ENCODE peak calls at places on chromosomes 2 and 18, in ten cellular contexts. Y is HepG2; L is heart left ventricle; K is tibial nerve; Q is tibial artery; F is Caco-2; B is psoas muscle; E is A549; H is heart right ventricle; M is naive thymus-derived CD4-positive, alpha-beta T cell. Z is an unnamed sample.

GRCh38 chr18:38706373-38706772 is 1140.8 kb upstream of the CELF4 start:
- DNase-seq in L (no peak), K (no peak), Y (no peak), M (no peak), H (no peak), E (no peak), Q (no peak), B (no peak), F (no peak), Z (no peak)

GRCh38 chr18:59570101-59570875 is 126.9 kb downstream of the CCBE1 start:
- DNase-seq in L (no peak), B (no peak), Q (no peak), E (no peak), F (no peak), Y (no peak), H (no peak), K (no peak), M (no peak), Z (no peak)

GRCh38 chr18:24809173-24809955 is 348.9 kb downstream of the HRH4 start:
- DNase-seq in Q (no peak), L (no peak), F (no peak), E (no peak), H (no peak), Y (no peak), M (no peak), B (no peak), K (no peak), Z (no peak)

GRCh38 chr2:3587432-3587831 is 7.5 kb upstream of the COLEC11 start:
- DNase-seq in Y (peak; percentile 65), Q (no peak), H (no peak), L (no peak), E (no peak), F (no peak), K (no peak), B (no peak), M (no peak), Z (no peak)

GRCh38 chr2:109386004-109386695 is 227.6 kb downstream of the SEPTIN10 start:
- DNase-seq in K (no peak), Y (no peak), F (no peak), H (no peak), B (peak; percentile 26), Q (peak; percentile 8), L (peak; percentile 11), M (no peak), E (no peak), Z (no peak)

GRCh38 chr18:52435301-52435700 is 95.3 kb downstream of the DCC start:
- DNase-seq in M (no peak), E (no peak), K (no peak), F (no peak), H (no peak), L (no peak), Y (no peak), B (no peak), Q (no peak), Z (no peak)

GRCh38 chr2:3839489-3839888 is 136.1 kb downstream of the DCDC2C start:
- DNase-seq in F (no peak), H (no peak), L (no peak), K (no peak), B (no peak), Q (no peak), M (no peak), Y (no peak), E (no peak), Z (no peak)

GRCh38 chr2:231910771-231911170 is 15.4 kb downstream of the NPPC start:
- DNase-seq in H (no peak), M (no peak), Q (no peak), E (no peak), B (no peak), F (no peak), Y (no peak), L (no peak), K (no peak), Z (no peak)

GRCh38 chr2:159035790-159036411 is 67.5 kb downstream of the TANC1 start:
- DNase-seq in K (no peak), Y (peak; percentile 83), E (peak; percentile 10), Q (no peak), L (no peak), F (peak; percentile 79), M (peak; percentile 45), B (no peak), H (no peak), Z (no peak)

GRCh38 chr2:11622611-11623010 is 47.4 kb downstream of the NTSR2 start:
- DNase-seq in Q (no peak), Y (no peak), H (no peak), L (no peak), K (no peak), E (no peak), M (no peak), F (no peak), B (no peak), Z (no peak)

GRCh38 chr2:102266204-102266603 is 45.2 kb upstream of the IL1RL1 start:
- DNase-seq in Q (no peak), F (no peak), B (peak; percentile 60), L (no peak), E (no peak), Y (no peak), M (no peak), K (no peak), H (no peak), Z (no peak)

GRCh38 chr2:235468978-235469694 is 24.7 kb upstream of the AGAP1 start:
- DNase-seq in M (no peak), H (no peak), Q (peak; percentile 55), B (no peak), L (peak; percentile 33), F (no peak), Y (no peak), K (no peak), E (peak; percentile 78), Z (no peak)

GRCh38 chr18:22544626-22545025 is 126.9 kb upstream of the CTAGE1 start:
- DNase-seq in F (no peak), E (no peak), L (no peak), H (no peak), Q (peak; percentile 31), K (no peak), B (no peak), Y (no peak), M (no peak), Z (no peak)

GRCh38 chr2:11409184-11409959 is 56.6 kb downstream of the E2F6 start:
- DNase-seq in E (no peak), L (no peak), Y (no peak), Q (no peak), F (no peak), H (no peak), K (no peak), B (no peak), M (no peak), Z (no peak)

GRCh38 chr2:62447411-62447810 is 58.6 kb downstream of the TMEM17 start:
- DNase-seq in L (no peak), Q (no peak), B (no peak), K (no peak), H (no peak), F (no peak), Y (no peak), M (no peak), E (no peak), Z (no peak)

GRCh38 chr2:95220449-95220848 is 13.1 kb downstream of the ZNF892 start:
- DNase-seq in Y (no peak), Q (no peak), B (no peak), H (no peak), K (no peak), F (no peak), M (no peak), L (no peak), E (no peak), Z (no peak)

DNA sequence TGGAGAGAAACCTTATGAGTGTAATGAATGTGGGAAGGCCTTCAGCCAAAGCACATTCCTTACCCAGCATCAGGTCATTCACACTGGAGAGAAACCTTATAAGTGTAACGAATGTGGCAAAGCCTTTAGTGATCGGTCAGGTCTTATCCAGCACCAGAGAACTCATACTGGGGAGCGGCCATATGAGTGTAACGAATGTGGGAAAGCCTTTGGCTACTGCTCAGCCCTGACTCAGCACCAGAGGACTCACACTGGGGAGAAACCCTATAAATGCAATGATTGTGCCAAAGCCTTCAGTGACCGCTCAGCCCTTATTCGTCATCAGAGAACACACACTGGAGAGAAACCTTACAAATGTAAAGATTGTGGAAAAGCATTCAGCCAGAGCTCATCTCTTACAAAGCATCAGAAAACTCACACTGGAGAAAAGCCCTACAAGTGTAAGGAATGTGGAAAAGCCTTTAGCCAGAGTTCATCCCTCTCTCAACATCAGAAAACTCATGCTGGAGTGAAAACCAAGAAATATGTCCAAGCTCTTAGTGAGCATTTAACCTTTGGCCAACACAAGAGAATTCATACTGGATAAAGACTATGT is 7.8 kb downstream of the ZNF892 start:
- DNase-seq in B (no peak), M (no peak), Q (no peak), L (no peak), H (no peak), K (no peak), F (no peak), Y (no peak), E (no peak), Z (no peak)
- H3K9me3 ChIP-seq in B (peaks cover 88% of the 10 kb centered on the region), M (peaks cover 36% of the 10 kb centered on the region), Q (peaks cover 98% of the 10 kb centered on the region), L (peaks cover 94% of the 10 kb centered on the region), H (peaks cover 22% of the 10 kb centered on the region), K (peaks cover 100% of the 10 kb centered on the region), F (peaks cover 51% of the 10 kb centered on the region), Y (peaks cover 88% of the 10 kb centered on the region), E (peaks cover 97% of the 10 kb centered on the region), Z (peaks cover 34% of the 10 kb centered on the region)

GRCh38 chr2:227509824-227510619 is 38.1 kb downstream of the AGFG1 start:
- DNase-seq in F (no peak), H (no peak), Y (peak; percentile 18), K (no peak), M (no peak), L (no peak), E (no peak), B (no peak), Q (no peak), Z (peak; percentile 24)
- H3K4me3 ChIP-seq in F (no peak overlapping the region), H (no peak overlapping the region), Y (no peak overlapping the region), K (no peak overlapping the region), M (no peak overlapping the region), L (no peak overlapping the region), E (no peak overlapping the region), B (no peak overlapping the region), Q (no peak overlapping the region), Z (no peak overlapping the region)

DNA sequence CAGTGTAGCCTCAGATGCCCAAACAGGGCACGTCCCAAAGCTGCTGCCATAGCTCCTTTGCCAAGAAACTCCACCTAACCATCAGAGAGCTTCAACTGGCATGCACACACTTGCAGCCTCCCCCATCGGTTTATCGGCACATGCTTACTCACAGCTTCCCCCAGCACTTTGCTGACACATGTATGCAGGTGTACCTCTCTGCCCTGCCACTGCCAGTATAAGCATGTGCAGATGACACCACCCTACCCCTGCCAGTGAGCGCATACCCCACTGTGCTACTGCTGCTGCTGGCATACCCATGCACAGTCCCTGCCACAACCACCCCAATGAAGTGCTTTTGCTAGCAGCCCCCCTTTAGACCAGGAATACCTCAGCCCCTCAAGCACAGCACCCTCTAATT is 1231.0 kb downstream of the DSC3 start:
- DNase-seq in M (no peak), L (no peak), K (no peak), E (no peak), B (no peak), H (no peak), Q (no peak), Y (no peak), F (no peak), Z (no peak)
- H3K9me3 ChIP-seq in M (no peaks in the 10 kb centered on the region), L (no peaks in the 10 kb centered on the region), K (peaks cover 6% of the 10 kb centered on the region), E (no peaks in the 10 kb centered on the region), B (no peaks in the 10 kb centered on the region), H (no peaks in the 10 kb centered on the region), Q (no peaks in the 10 kb centered on the region), Y (no peaks in the 10 kb centered on the region), F (no peaks in the 10 kb centered on the region), Z (no peaks in the 10 kb centered on the region)

DNA sequence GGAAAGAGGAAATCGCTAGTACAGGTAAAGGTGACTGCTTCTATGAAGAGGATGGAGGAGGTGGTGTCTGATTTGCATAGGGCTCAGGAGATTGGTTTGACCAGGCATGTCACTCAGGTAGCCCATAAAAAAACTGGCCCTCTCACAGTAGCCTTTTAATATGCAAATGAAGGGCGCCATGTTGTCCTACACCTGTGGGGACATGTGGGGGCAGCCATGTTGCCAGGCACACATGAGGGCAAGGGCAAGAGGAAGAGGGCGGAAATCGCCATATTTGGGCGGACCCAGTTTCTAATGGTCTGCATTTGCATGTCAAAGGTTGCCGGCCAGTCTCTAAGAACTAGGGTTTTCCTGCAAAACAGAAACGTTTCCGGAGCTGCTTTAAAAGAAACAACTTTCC is 1330.6 kb downstream of the DSC3 start:
- DNase-seq in F (no peak), Y (no peak), B (no peak), M (no peak), E (no peak), K (no peak), H (no peak), Q (no peak), L (no peak), Z (no peak)
- H3K4me3 ChIP-seq in F (no peak overlapping the region), Y (no peak overlapping the region), B (no peak overlapping the region), M (no peak overlapping the region), E (no peak overlapping the region), K (no peak overlapping the region), H (no peak overlapping the region), Q (no peak overlapping the region), L (no peak overlapping the region), Z (no peak overlapping the region)